ENCODE peak calls at places on chromosomes 4 and X, in four cellular contexts. Z, E, Q and O are unnamed samples.

GRCh38 chrX:1205681-1206611 is 6.5 kb downstream of the CRLF2 start:
- DNase-seq in Z (peak; percentile 14), E (no peak), Q (peak; percentile 67), O (peak; percentile 93)

GRCh38 chr4:40915318-40916217 is 165.8 kb downstream of the NSUN7 start:
- DNase-seq in Z (no peak), E (no peak), Q (no peak), O (no peak)

GRCh38 chr4:118417325-118417724 is 64.5 kb upstream of the PRSS12 start:
- DNase-seq in Z (no peak), E (no peak), Q (no peak), O (no peak)

GRCh38 chr4:181597766-181598165 is 645.4 kb upstream of the TENM3 start:
- DNase-seq in Z (no peak), E (no peak), Q (no peak), O (no peak)

GRCh38 chr4:16227462-16227868 is 1.2 kb upstream of the TAPT1 start:
- DNase-seq in Z (peak; percentile 49), E (peak; percentile 40), Q (peak; percentile 20), O (no peak)

GRCh38 chrX:109373468-109373867 is 108.4 kb downstream of the GUCY2F start:
- DNase-seq in Z (no peak), E (no peak), Q (no peak), O (no peak)

GRCh38 chr4:62816566-62816965 is 1592.7 kb downstream of the TECRL start:
- DNase-seq in Z (no peak), E (no peak), Q (no peak), O (no peak)

GRCh38 chrX:14546190-14546589 is 16.9 kb downstream of the GLRA2 start:
- DNase-seq in Z (no peak), E (no peak), Q (no peak), O (no peak)

GRCh38 chr4:101349346-101350064 is 2.2 kb upstream of the PPP3CA start:
- DNase-seq in Z (peak; percentile 66), E (peak; percentile 80), Q (no peak), O (peak; percentile 92)

GRCh38 chr4:186553717-186554116 is 1.6 kb downstream of the MTNR1A start:
- DNase-seq in Z (no peak), E (no peak), Q (no peak), O (no peak)

GRCh38 chr4:155514628-155515027 is 137.9 kb upstream of the MAP9 start:
- DNase-seq in Z (no peak), E (no peak), Q (no peak), O (no peak)
- H3K4me3 ChIP-seq in Z (no peak overlapping the region), E (no peak overlapping the region), Q (no peak overlapping the region), O (no peak overlapping the region)

GRCh38 chr4:72893354-72894066 is 176.0 kb downstream of the COX18 start:
- DNase-seq in Z (no peak), E (no peak), Q (no peak), O (peak; percentile 92)
- H3K4me3 ChIP-seq in Z (no peak overlapping the region), E (no peak overlapping the region), Q (no peak overlapping the region), O (no peak overlapping the region)

GRCh38 chr4:87933337-87933736 is 42.2 kb upstream of the SPP1 start:
- DNase-seq in Z (no peak), E (no peak), Q (no peak), O (no peak)

GRCh38 chr4:87932718-87933136 is 42.8 kb upstream of the SPP1 start:
- DNase-seq in Z (no peak), E (no peak), Q (no peak), O (no peak)

GRCh38 chr4:87934973-87935372 is 40.5 kb upstream of the SPP1 start:
- DNase-seq in Z (no peak), E (no peak), Q (no peak), O (no peak)

GRCh38 chr4:87931932-87932331 is 43.6 kb upstream of the SPP1 start:
- DNase-seq in Z (no peak), E (no peak), Q (no peak), O (no peak)

DNA sequence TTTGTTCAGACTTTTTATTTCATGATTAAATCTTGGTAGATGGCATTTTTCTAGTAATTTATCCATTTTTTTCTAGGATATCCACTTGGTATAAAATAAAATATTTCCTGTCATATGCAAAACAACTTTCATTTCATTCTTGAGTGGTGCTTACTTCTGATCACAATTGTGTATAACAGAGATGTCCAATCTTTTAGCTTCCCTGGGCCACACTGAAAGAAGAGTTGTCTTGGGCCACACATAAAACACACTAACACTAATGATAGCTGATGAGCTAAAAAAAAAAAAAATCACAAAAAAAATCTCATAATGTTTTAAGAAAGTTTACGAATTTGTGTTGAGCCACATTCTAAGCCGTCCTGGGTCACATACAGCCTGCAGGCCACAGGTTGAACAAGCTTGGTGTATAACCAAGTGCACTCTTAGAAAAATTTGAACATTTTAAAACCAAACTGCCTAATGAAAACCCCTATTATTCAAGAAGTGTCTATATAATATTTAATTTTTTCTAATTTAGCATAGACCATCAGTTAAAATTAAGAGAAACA is 41.3 kb upstream of the SPP1 start:
- DNase-seq in Z (no peak), E (no peak), Q (no peak), O (no peak)
- H3K4me3 ChIP-seq in Z (no peak overlapping the region), E (no peak overlapping the region), Q (no peak overlapping the region), O (no peak overlapping the region)

GRCh38 chrX:19795289-19795688 is 92.1 kb downstream of the SH3KBP1 start:
- DNase-seq in Z (no peak), E (no peak), Q (no peak), O (no peak)

GRCh38 chrX:19800821-19801220 is 86.6 kb downstream of the SH3KBP1 start:
- DNase-seq in Z (no peak), E (no peak), Q (no peak), O (no peak)

GRCh38 chrX:19798423-19798822 is 89.0 kb downstream of the SH3KBP1 start:
- DNase-seq in Z (no peak), E (no peak), Q (no peak), O (no peak)

GRCh38 chrX:19804168-19804567 is 83.2 kb downstream of the SH3KBP1 start:
- DNase-seq in Z (no peak), E (no peak), Q (no peak), O (no peak)

GRCh38 chrX:19799319-19800182 is 87.8 kb downstream of the SH3KBP1 start:
- DNase-seq in Z (no peak), E (no peak), Q (peak; percentile 73), O (no peak)
- H3K4me3 ChIP-seq in Z (no peak overlapping the region), E (no peak overlapping the region), Q (peak overlapping the region; percentile 68), O (no peak overlapping the region)

GRCh38 chrX:78946178-78946896 is 1.1 kb downstream of the P2RY10 start:
- DNase-seq in Z (no peak), E (no peak), Q (no peak), O (no peak)

GRCh38 chrX:78945186-78945912 is at the start of gene P2RY10:
- DNase-seq in Z (no peak), E (no peak), Q (peak; percentile 78), O (no peak)

GRCh38 chrX:78944351-78944750 is 840 bp upstream of the P2RY10 start:
- DNase-seq in Z (no peak), E (no peak), Q (no peak), O (no peak)

GRCh38 chrX:78950157-78950556 is 5.0 kb downstream of the P2RY10 start:
- DNase-seq in Z (no peak), E (no peak), Q (no peak), O (no peak)
- H3K4me3 ChIP-seq in Z (no peak overlapping the region), E (no peak overlapping the region), Q (no peak overlapping the region), O (no peak overlapping the region)

GRCh38 chrX:97290199-97290598 is 406.5 kb downstream of the RPA4 start:
- DNase-seq in Z (no peak), E (no peak), Q (no peak), O (no peak)
- H3K4me3 ChIP-seq in Z (no peak overlapping the region), E (no peak overlapping the region), Q (no peak overlapping the region), O (no peak overlapping the region)

GRCh38 chrX:153627675-153628111 is 19.3 kb upstream of the DUSP9 start:
- DNase-seq in Z (peak; percentile 7), E (no peak), Q (no peak), O (no peak)
- H3K4me3 ChIP-seq in Z (no peak overlapping the region), E (no peak overlapping the region), Q (no peak overlapping the region), O (no peak overlapping the region)

DNA sequence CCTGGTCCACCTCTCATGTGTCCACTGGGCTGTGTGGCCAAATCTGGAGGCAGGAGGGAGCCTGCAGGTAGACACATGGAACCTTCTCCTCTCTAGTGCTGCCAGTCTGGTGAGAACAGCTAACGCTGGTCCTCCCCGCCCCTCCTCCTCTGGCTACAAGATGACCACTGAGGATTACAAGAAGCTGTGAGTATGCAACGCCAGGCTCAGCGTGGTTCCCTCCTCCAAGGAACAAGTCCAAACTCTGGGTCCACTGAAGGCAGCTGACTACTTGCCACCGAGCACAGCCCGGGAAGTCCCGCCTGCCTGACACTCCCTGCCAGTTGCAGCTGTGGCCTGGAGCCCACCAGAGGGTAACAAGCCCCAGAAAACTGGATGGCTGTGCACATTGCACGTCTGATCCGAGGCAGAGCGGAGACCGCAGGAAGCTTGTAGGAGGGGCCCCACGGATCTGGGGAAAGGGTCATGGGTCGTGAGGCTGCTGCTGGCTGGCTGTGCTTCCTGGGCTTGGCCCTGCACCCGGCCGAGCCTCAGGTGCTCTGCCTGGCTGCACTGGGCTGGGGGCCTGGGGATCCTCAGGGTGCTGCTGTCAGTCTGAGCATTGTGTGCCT is 20.2 kb downstream of the ZNF185 start:
- DNase-seq in Z (no peak), E (no peak), Q (no peak), O (no peak)
- H3K4me3 ChIP-seq in Z (no peak overlapping the region), E (no peak overlapping the region), Q (no peak overlapping the region), O (no peak overlapping the region)